ENCODE peak calls at places on chromosomes 2 and 18, in four cellular contexts. S is activated naive CD4-positive, alpha-beta T cell treated with anti-CD3 and anti-CD28 coated beads, Interleukin-2, amount 10 ng/mL, durations not matched to agents 7 days and 5 days; Y is stomach; P is H54. M is an unnamed sample.

GRCh38 chr2:197369228-197369945 is 58.8 kb upstream of the ANKRD44 start:
- DNase-seq in S (no peak), Y (no peak), P (no peak), M (no peak)

GRCh38 chr18:49668583-49669290 is 106.9 kb downstream of the LIPG start:
- DNase-seq in S (no peak), Y (no peak), P (no peak), M (no peak)

GRCh38 chr2:44268259-44268649 is 7.0 kb upstream of the SLC3A1 start:
- DNase-seq in S (no peak), Y (no peak), P (no peak), M (peak)

GRCh38 chr2:239601880-239602279 is 201.1 kb upstream of the HDAC4 start:
- DNase-seq in S (no peak), Y (no peak), P (no peak), M (no peak)

GRCh38 chr18:63317982-63318881 is 1.3 kb downstream of the BCL2 start:
- DNase-seq in S (peak), Y (peak), P (no peak), M (no peak)

GRCh38 chr18:32910694-32911296 is 138.0 kb upstream of the KLHL14 start:
- DNase-seq in S (no peak), Y (no peak), P (no peak), M (no peak)

GRCh38 chr2:212015588-212015987 is 523.0 kb downstream of the ERBB4 start:
- DNase-seq in S (no peak), Y (no peak), P (no peak), M (no peak)

GRCh38 chr2:218963597-218963996 is 4.1 kb downstream of the CDK5R2 start:
- DNase-seq in S (no peak), Y (no peak), P (no peak), M (no peak)

GRCh38 chr18:55489034-55489741 is 98.8 kb downstream of the TCF4 start:
- DNase-seq in S (no peak), Y (no peak), P (no peak), M (no peak)

GRCh38 chr2:144354953-144355352 is 165.0 kb downstream of the ZEB2 start:
- DNase-seq in S (no peak), Y (no peak), P (no peak), M (no peak)

GRCh38 chr2:191954446-191954845 is 107.6 kb upstream of the CAVIN2 start:
- DNase-seq in S (no peak), Y (no peak), P (no peak), M (no peak)

GRCh38 chr2:172307800-172308199 is 119.6 kb upstream of the ITGA6 start:
- DNase-seq in S (no peak), Y (peak), P (no peak), M (no peak)

GRCh38 chr2:96971926-96972444 is 14.4 kb downstream of the FAM178B start:
- DNase-seq in S (no peak), Y (no peak), P (no peak), M (no peak)

GRCh38 chr2:162912787-162913186 is 74.2 kb upstream of the KCNH7 start:
- DNase-seq in S (no peak), Y (no peak), P (no peak), M (no peak)

GRCh38 chr18:62725896-62726295 is 10.6 kb downstream of the PHLPP1 start:
- DNase-seq in S (no peak), Y (no peak), P (no peak), M (no peak)

GRCh38 chr2:219402665-219403515 is 15.2 kb upstream of the DNPEP start:
- DNase-seq in S (peak), Y (peak), P (peak), M (peak)

GRCh38 chr2:140440815-140441214 is 1660.6 kb upstream of the NXPH2 start:
- DNase-seq in S (no peak), Y (no peak), P (no peak), M (no peak)

GRCh38 chr18:9746958-9747357 is 38.9 kb downstream of the RAB31 start:
- DNase-seq in S (no peak), Y (no peak), P (no peak), M (no peak)

GRCh38 chr2:190693533-190694226 is 44.8 kb downstream of the NAB1 start:
- DNase-seq in S (no peak), Y (no peak), P (no peak), M (no peak)

M was measured in SJCRH30.